ENCODE peak calls at places on chromosomes 5 and 9, in five cellular contexts. D is HEK293T, M is NT2/D1, U is H1, L is GM12878. A is an unnamed sample.

GRCh38 chr5:170632266-170632984 is 128.6 kb downstream of the KCNIP1 start:
- DNase-seq in D (no peak), M (no peak), U (no peak), L (no peak), A (no peak)

GRCh38 chr5:93461751-93462150 is 119.3 kb downstream of the NR2F1-AS1 start:
- DNase-seq in D (no peak), M (no peak), U (no peak), L (no peak), A (no peak)

GRCh38 chr9:89676281-89676680 is 71.5 kb downstream of the GADD45G start:
- DNase-seq in D (no peak), M (no peak), U (no peak), L (no peak), A (no peak)

GRCh38 chr9:129522351-129522750 is 98.5 kb downstream of the C9orf50 start:
- DNase-seq in D (no peak), M (no peak), U (no peak), L (no peak), A (no peak)

GRCh38 chr5:54251981-54252380 is 58.4 kb downstream of the ARL15 start:
- DNase-seq in D (no peak), M (no peak), U (no peak), L (no peak), A (no peak)

GRCh38 chr5:76521240-76521758 is 101.9 kb downstream of the F2RL2 start:
- DNase-seq in D (no peak), M (no peak), U (no peak), L (no peak), A (no peak)

GRCh38 chr5:14267166-14267838 is 124.2 kb downstream of the TRIO start:
- DNase-seq in D (no peak), M (no peak), U (no peak), L (no peak), A (peak)

GRCh38 chr5:95845401-95845800 is 22.9 kb upstream of the GLRX start:
- DNase-seq in D (no peak), M (no peak), U (no peak), L (no peak), A (no peak)

GRCh38 chr5:37776826-37777225 is 63.0 kb downstream of the GDNF start:
- DNase-seq in D (no peak), M (no peak), U (no peak), L (no peak), A (no peak)

GRCh38 chr9:120331913-120332312 is 248.1 kb downstream of the CDK5RAP2 start:
- DNase-seq in D (no peak), M (no peak), U (peak), L (no peak), A (no peak)

GRCh38 chr9:36189978-36190377 is 743 bp upstream of the CLTA start:
- DNase-seq in D (no peak), M (no peak), U (no peak), L (no peak), A (no peak)

GRCh38 chr9:99222416-99223280 is 566 bp downstream of the SEC61B start:
- DNase-seq in D (no peak), M (no peak), U (no peak), L (no peak), A (no peak)

GRCh38 chr5:108636135-108636888 is 111.4 kb upstream of the FER start:
- DNase-seq in D (no peak), M (no peak), U (no peak), L (no peak), A (no peak)

GRCh38 chr9:129322022-129322621 is 144.1 kb upstream of the IER5L start:
- DNase-seq in D (no peak), M (no peak), U (no peak), L (no peak), A (no peak)

GRCh38 chr5:135309391-135310327 is 89.4 kb downstream of the MACROH2A1 start:
- DNase-seq in D (no peak), M (no peak), U (no peak), L (no peak), A (no peak)

GRCh38 chr5:113170707-113171106 is 194.1 kb downstream of the DCP2 start:
- DNase-seq in D (no peak), M (no peak), U (peak), L (no peak), A (no peak)

GRCh38 chr5:160434022-160434531 is 12.4 kb downstream of the PTTG1 start:
- DNase-seq in D (no peak), M (no peak), U (no peak), L (peak), A (peak)

GRCh38 chr5:74665246-74665645 is 19.8 kb upstream of the HEXB start:
- DNase-seq in D (no peak), M (no peak), U (no peak), L (no peak), A (no peak)
- TF ChIP-seq SUZ12 in D (no peak), M (no peak), U (no peak), L (no peak), A (no peak)

DNA sequence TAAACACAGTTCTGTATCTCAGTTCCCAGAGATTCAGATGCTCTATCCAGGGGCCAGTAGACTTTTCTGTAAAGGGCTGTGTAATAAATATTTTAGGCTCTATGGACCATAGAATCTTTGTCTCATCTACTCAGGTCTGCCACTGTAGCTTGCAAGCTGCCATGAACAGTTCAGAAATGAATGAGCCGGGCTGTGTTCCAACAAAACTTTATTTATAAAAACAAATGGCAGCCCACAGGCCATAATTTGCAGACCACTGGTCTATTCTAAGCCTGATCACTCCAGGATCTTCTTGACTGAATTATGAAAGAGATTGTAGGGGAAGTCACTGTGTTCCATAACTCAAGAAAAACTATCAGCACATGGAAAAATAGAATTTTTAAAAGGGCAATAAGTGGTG is 11.3 kb upstream of the C1QTNF3 start:
- DNase-seq in D (no peak), M (no peak), U (no peak), L (no peak), A (no peak)
- TF ChIP-seq SUZ12 in D (no peak), M (no peak), U (no peak), L (no peak), A (no peak)

GRCh38 chr5:154714271-154714986 is 40.7 kb upstream of the LARP1 start:
- DNase-seq in D (no peak), M (no peak), U (no peak), L (peak), A (peak)
- TF ChIP-seq SUZ12 in D (no peak), M (no peak), U (no peak), L (no peak), A (no peak)

GRCh38 chr5:149235841-149236240 is 35.8 kb upstream of the AFAP1L1 start:
- DNase-seq in D (no peak), M (no peak), U (no peak), L (no peak), A (no peak)
- TF ChIP-seq SUZ12 in D (no peak), M (no peak), U (no peak), L (no peak), A (no peak)

DNA sequence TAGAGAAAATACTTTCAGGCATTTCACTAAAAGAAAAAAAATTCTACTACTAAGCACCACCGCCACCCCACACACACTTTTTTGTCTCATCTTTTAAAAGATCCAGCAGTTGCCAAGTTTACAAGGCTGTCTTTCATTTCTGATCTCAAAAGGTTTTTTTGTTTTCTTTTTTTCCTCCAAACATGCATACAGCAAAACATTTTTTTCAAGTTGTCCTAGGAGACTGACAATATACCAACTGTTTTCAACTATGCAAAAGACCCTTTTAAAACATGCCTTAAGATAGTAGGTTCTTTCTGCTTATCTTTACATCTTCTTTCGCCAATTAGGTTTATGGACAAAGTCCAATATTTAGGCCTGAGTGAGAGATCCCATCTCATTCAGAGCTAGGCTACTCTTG is 65.2 kb downstream of the HMHB1 start:
- DNase-seq in D (no peak), M (no peak), U (no peak), L (no peak), A (no peak)
- TF ChIP-seq SUZ12 in D (no peak), M (no peak), U (no peak), L (no peak), A (no peak)

GRCh38 chr5:122311400-122311887 is 593 bp upstream of the SNCAIP start:
- DNase-seq in D (no peak), M (no peak), U (peak), L (no peak), A (no peak)
- TF ChIP-seq SUZ12 in D (no peak), M (no peak), U (no peak), L (no peak), A (no peak)

DNA sequence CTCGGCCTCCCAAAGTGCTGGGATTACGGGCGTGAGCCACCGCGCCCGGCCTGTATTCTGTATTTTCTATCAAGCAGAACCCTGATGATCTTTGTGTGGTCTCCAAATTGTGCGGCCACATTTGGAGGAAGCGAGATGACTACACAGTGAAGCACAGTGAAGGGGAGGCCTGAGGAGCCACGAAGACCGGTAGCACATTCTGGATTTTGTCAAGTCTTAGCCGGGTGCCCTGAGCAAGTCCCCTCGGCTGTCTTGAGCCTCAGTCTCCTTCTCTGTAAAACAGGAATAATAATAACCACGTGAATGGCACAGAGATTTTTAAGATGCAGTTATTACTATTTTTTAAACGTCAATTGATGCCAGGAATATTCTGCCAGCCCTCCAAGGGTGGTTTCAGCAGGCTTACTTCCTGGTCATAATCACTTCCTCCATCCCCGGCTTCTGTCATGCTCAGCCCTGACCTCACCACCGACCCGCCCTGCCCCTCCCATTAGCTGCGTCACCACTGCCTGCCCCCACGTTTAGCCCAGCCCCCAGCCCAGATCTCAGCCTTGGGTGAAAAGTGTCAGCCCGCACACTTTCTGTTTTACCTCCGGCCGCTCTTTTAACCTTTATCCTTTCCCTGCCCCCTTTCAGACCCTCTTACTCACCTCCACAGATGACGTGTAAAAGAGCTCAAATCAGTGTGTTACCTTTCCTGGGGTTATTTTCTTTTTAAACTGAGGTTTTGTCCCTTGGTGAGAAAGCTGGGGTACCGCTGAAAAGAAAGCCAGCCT is 27.0 kb upstream of the ERGIC1 start:
- DNase-seq in D (no peak), M (no peak), U (peak), L (peak), A (peak)
- TF ChIP-seq SUZ12 in D (no peak), M (no peak), U (no peak), L (no peak), A (no peak)

GRCh38 chr9:86413966-86414880 is 60.0 kb upstream of the TUT7 start:
- DNase-seq in D (peak), M (no peak), U (no peak), L (no peak), A (peak)
- TF ChIP-seq SUZ12 in D (no peak), M (no peak), U (no peak), L (no peak), A (no peak)

GRCh38 chr9:131517761-131518190 is 13.3 kb downstream of the UCK1 start:
- DNase-seq in D (no peak), M (no peak), U (no peak), L (no peak), A (no peak)

GRCh38 chr9:131513177-131513576 is 10.5 kb downstream of the POMT1 start:
- DNase-seq in D (no peak), M (no peak), U (no peak), L (no peak), A (no peak)

GRCh38 chr9:131518553-131518952 is 12.5 kb downstream of the UCK1 start:
- DNase-seq in D (no peak), M (no peak), U (no peak), L (no peak), A (no peak)

GRCh38 chr9:131516930-131517329 is 14.1 kb downstream of the UCK1 start:
- DNase-seq in D (no peak), M (no peak), U (no peak), L (no peak), A (no peak)

GRCh38 chr9:131516274-131516565 is 13.5 kb downstream of the POMT1 start:
- DNase-seq in D (no peak), M (no peak), U (no peak), L (no peak), A (no peak)
- TF ChIP-seq SUZ12 in D (no peak), M (no peak), U (no peak), L (no peak), A (no peak)

GRCh38 chr9:131096490-131097258 is at the start of gene AIF1L:
- DNase-seq in D (peak), M (peak), U (peak), L (no peak), A (no peak)

GRCh38 chr9:131092548-131093440 is 3.5 kb upstream of the AIF1L start:
- DNase-seq in D (no peak), M (no peak), U (no peak), L (no peak), A (no peak)

GRCh38 chr9:131094015-131094414 is 2.3 kb upstream of the AIF1L start:
- DNase-seq in D (no peak), M (no peak), U (no peak), L (no peak), A (no peak)

GRCh38 chr9:131095666-131096489 is 453 bp upstream of the AIF1L start:
- DNase-seq in D (peak), M (peak), U (peak), L (no peak), A (peak)

GRCh38 chr9:131094622-131095021 is 1.7 kb upstream of the AIF1L start:
- DNase-seq in D (no peak), M (no peak), U (no peak), L (no peak), A (no peak)
- TF ChIP-seq SUZ12 in D (no peak), M (no peak), U (no peak), L (no peak), A (no peak)